ENCODE peak calls at places on chromosomes 11 and 22, in eight cellular contexts. O is HFF-Myc; Y is WTC11; A is AML-193; G is CD8-positive, alpha-beta memory T cell; W is activated T-cell treated with anti-CD3 and anti-CD28 coated beads for 1 hour; I is RWPE1; M is kidney epithelial cell. Q is an unnamed sample.

GRCh38 chr11:125272822-125273221 is 108.3 kb downstream of the PKNOX2 start:
- DNase-seq in O (no peak), Y (no peak), A (no peak), G (no peak), W (no peak), I (no peak), M (no peak), Q (no peak)

GRCh38 chr22:26471522-26471921 is 12.1 kb downstream of the HPS4 start:
- DNase-seq in O (peak), Y (no peak), A (no peak), G (no peak), W (no peak), I (peak), M (peak), Q (no peak)

GRCh38 chr11:134916829-134917228 is 504.8 kb upstream of the B3GAT1 start:
- DNase-seq in O (no peak), Y (no peak), A (no peak), G (no peak), W (no peak), I (no peak), M (no peak), Q (no peak)

GRCh38 chr11:68371176-68372041 is 59.0 kb downstream of the LRP5 start:
- DNase-seq in O (no peak), Y (no peak), A (no peak), G (no peak), W (no peak), I (no peak), M (no peak), Q (no peak)

GRCh38 chr22:17739196-17739975 is 34.9 kb downstream of the BID start:
- DNase-seq in O (no peak), Y (no peak), A (no peak), G (no peak), W (no peak), I (no peak), M (no peak), Q (no peak)

GRCh38 chr11:12229450-12230229 is 119.2 kb downstream of the MICAL2 start:
- DNase-seq in O (no peak), Y (no peak), A (peak), G (no peak), W (no peak), I (no peak), M (no peak), Q (no peak)

GRCh38 chr22:37179622-37180420 is 8.2 kb downstream of the C1QTNF6 start:
- DNase-seq in O (no peak), Y (no peak), A (no peak), G (no peak), W (no peak), I (no peak), M (no peak), Q (no peak)

GRCh38 chr11:100827934-100828661 is 141.0 kb downstream of the ARHGAP42 start:
- DNase-seq in O (no peak), Y (no peak), A (no peak), G (no peak), W (no peak), I (peak), M (peak), Q (no peak)

GRCh38 chr11:123083623-123084029 is 21.7 kb upstream of the HSPA8 start:
- DNase-seq in O (peak), Y (no peak), A (no peak), G (no peak), W (peak), I (peak), M (peak), Q (no peak)

GRCh38 chr11:13229675-13230359 is 47.8 kb upstream of the BMAL1 start:
- DNase-seq in O (no peak), Y (no peak), A (no peak), G (no peak), W (no peak), I (no peak), M (no peak), Q (no peak)

GRCh38 chr22:31956360-31956759 is 12.0 kb downstream of the YWHAH start:
- DNase-seq in O (no peak), Y (no peak), A (no peak), G (peak), W (no peak), I (no peak), M (no peak), Q (no peak)

GRCh38 chr11:31233425-31233824 is 136.1 kb downstream of the DCDC1 start:
- DNase-seq in O (no peak), Y (no peak), A (no peak), G (no peak), W (no peak), I (no peak), M (no peak), Q (no peak)

Q was measured in NCI-H2107.